ENCODE peak calls at places on chromosomes 2 and 18, in ten cellular contexts. One of them, this sample, is unnamed.
A peak's percentile ranks its signal among the peaks of the same experiment; 100 is the strongest.

GRCh38 chr2:84129018-84129417 is 330.1 kb downstream of the SUCLG1 start:
- DNase-seq in body of pancreas: no peak
- DNase-seq in K562: no peak
- DNase-seq in AG10803: no peak
- DNase-seq in A549: no peak
- DNase-seq in mammary epithelial cell: no peak
- DNase-seq in cardiac fibroblast: no peak
- DNase-seq in breast epithelium: no peak
- DNase-seq in neural progenitor cell: no peak
- DNase-seq in fibroblast of pulmonary artery: no peak
- DNase-seq in this sample: no peak

GRCh38 chr2:21161832-21162614 is 38.3 kb downstream of the TDRD15 start:
- DNase-seq in cardiac fibroblast: no peak
- DNase-seq in AG10803: no peak
- DNase-seq in body of pancreas: no peak
- DNase-seq in mammary epithelial cell: no peak
- DNase-seq in fibroblast of pulmonary artery: no peak
- DNase-seq in neural progenitor cell: no peak
- DNase-seq in breast epithelium: no peak
- DNase-seq in K562: no peak
- DNase-seq in A549: no peak
- DNase-seq in this sample: no peak

GRCh38 chr18:3472681-3473544 is 22.9 kb downstream of the TGIF1 start:
- DNase-seq in fibroblast of pulmonary artery: no peak
- DNase-seq in K562: no peak
- DNase-seq in body of pancreas: no peak
- DNase-seq in breast epithelium: no peak
- DNase-seq in AG10803: no peak
- DNase-seq in A549: no peak
- DNase-seq in mammary epithelial cell: no peak
- DNase-seq in cardiac fibroblast: no peak
- DNase-seq in neural progenitor cell: no peak
- DNase-seq in this sample: no peak

GRCh38 chr2:187434342-187434785 is 13.7 kb downstream of the CALCRL start:
- DNase-seq in breast epithelium: no peak
- DNase-seq in A549: no peak
- DNase-seq in neural progenitor cell: no peak
- DNase-seq in K562: no peak
- DNase-seq in body of pancreas: no peak
- DNase-seq in cardiac fibroblast: peak; percentile 43
- DNase-seq in AG10803: peak; percentile 76
- DNase-seq in mammary epithelial cell: no peak
- DNase-seq in fibroblast of pulmonary artery: peak; percentile 63
- DNase-seq in this sample: no peak

GRCh38 chr2:104606056-104606455 is 247.9 kb upstream of the POU3F3 start:
- DNase-seq in cardiac fibroblast: peak; percentile 1
- DNase-seq in K562: no peak
- DNase-seq in fibroblast of pulmonary artery: no peak
- DNase-seq in A549: no peak
- DNase-seq in breast epithelium: no peak
- DNase-seq in mammary epithelial cell: no peak
- DNase-seq in body of pancreas: no peak
- DNase-seq in neural progenitor cell: no peak
- DNase-seq in AG10803: no peak
- DNase-seq in this sample: no peak

GRCh38 chr2:58633576-58634365 is 392.6 kb upstream of the FANCL start:
- DNase-seq in breast epithelium: no peak
- DNase-seq in mammary epithelial cell: peak; percentile 70
- DNase-seq in fibroblast of pulmonary artery: peak; percentile 29
- DNase-seq in AG10803: peak; percentile 3
- DNase-seq in cardiac fibroblast: peak; percentile 69
- DNase-seq in K562: no peak
- DNase-seq in body of pancreas: no peak
- DNase-seq in neural progenitor cell: no peak
- DNase-seq in A549: peak; percentile 50
- DNase-seq in this sample: no peak

GRCh38 chr2:113966171-113966570 is 76.3 kb downstream of the ACTR3 start:
- DNase-seq in A549: no peak
- DNase-seq in body of pancreas: no peak
- DNase-seq in breast epithelium: no peak
- DNase-seq in cardiac fibroblast: no peak
- DNase-seq in mammary epithelial cell: no peak
- DNase-seq in neural progenitor cell: no peak
- DNase-seq in AG10803: no peak
- DNase-seq in K562: no peak
- DNase-seq in fibroblast of pulmonary artery: no peak
- DNase-seq in this sample: no peak

GRCh38 chr2:219219113-219219696 is 447 bp upstream of the ABCB6 start:
- DNase-seq in A549: no peak
- DNase-seq in body of pancreas: no peak
- DNase-seq in fibroblast of pulmonary artery: no peak
- DNase-seq in AG10803: no peak
- DNase-seq in mammary epithelial cell: no peak
- DNase-seq in breast epithelium: no peak
- DNase-seq in neural progenitor cell: peak; percentile 40
- DNase-seq in cardiac fibroblast: no peak
- DNase-seq in K562: peak; percentile 16
- DNase-seq in this sample: no peak

GRCh38 chr2:215698566-215698965 is 262.7 kb upstream of the FN1 start:
- DNase-seq in cardiac fibroblast: peak; percentile 96
- DNase-seq in A549: no peak
- DNase-seq in K562: no peak
- DNase-seq in body of pancreas: no peak
- DNase-seq in neural progenitor cell: no peak
- DNase-seq in breast epithelium: no peak
- DNase-seq in fibroblast of pulmonary artery: peak; percentile 81
- DNase-seq in mammary epithelial cell: peak; percentile 99
- DNase-seq in AG10803: peak; percentile 100
- DNase-seq in this sample: peak; percentile 98

GRCh38 chr2:110735366-110735765 is 3.0 kb downstream of the ACOXL start:
- DNase-seq in breast epithelium: no peak
- DNase-seq in cardiac fibroblast: no peak
- DNase-seq in K562: no peak
- DNase-seq in A549: peak; percentile 19
- DNase-seq in AG10803: no peak
- DNase-seq in fibroblast of pulmonary artery: peak; percentile 22
- DNase-seq in mammary epithelial cell: no peak
- DNase-seq in body of pancreas: no peak
- DNase-seq in neural progenitor cell: no peak
- DNase-seq in this sample: no peak

GRCh38 chr18:31275722-31276463 is 42.1 kb upstream of the DSG1 start:
- DNase-seq in K562: no peak
- DNase-seq in breast epithelium: peak; percentile 26
- DNase-seq in cardiac fibroblast: no peak
- DNase-seq in A549: peak; percentile 35
- DNase-seq in AG10803: no peak
- DNase-seq in neural progenitor cell: no peak
- DNase-seq in body of pancreas: no peak
- DNase-seq in fibroblast of pulmonary artery: peak; percentile 36
- DNase-seq in mammary epithelial cell: peak; percentile 70
- DNase-seq in this sample: no peak

GRCh38 chr2:13686262-13686661 is 946.3 kb upstream of the LRATD1 start:
- DNase-seq in fibroblast of pulmonary artery: no peak
- DNase-seq in cardiac fibroblast: no peak
- DNase-seq in AG10803: no peak
- DNase-seq in mammary epithelial cell: no peak
- DNase-seq in body of pancreas: no peak
- DNase-seq in neural progenitor cell: no peak
- DNase-seq in K562: no peak
- DNase-seq in breast epithelium: no peak
- DNase-seq in A549: no peak
- DNase-seq in this sample: no peak

GRCh38 chr2:241984658-241985057 is 115.1 kb downstream of the RTP5 start:
- DNase-seq in body of pancreas: peak; percentile 4
- DNase-seq in A549: no peak
- DNase-seq in cardiac fibroblast: no peak
- DNase-seq in K562: no peak
- DNase-seq in AG10803: no peak
- DNase-seq in mammary epithelial cell: no peak
- DNase-seq in neural progenitor cell: no peak
- DNase-seq in fibroblast of pulmonary artery: no peak
- DNase-seq in breast epithelium: no peak
- DNase-seq in this sample: no peak

GRCh38 chr2:2573658-2574293 is 242.7 kb upstream of the MYT1L start:
- DNase-seq in AG10803: no peak
- DNase-seq in fibroblast of pulmonary artery: peak; percentile 2
- DNase-seq in cardiac fibroblast: peak; percentile 8
- DNase-seq in neural progenitor cell: no peak
- DNase-seq in breast epithelium: no peak
- DNase-seq in body of pancreas: no peak
- DNase-seq in A549: peak; percentile 37
- DNase-seq in mammary epithelial cell: peak; percentile 0
- DNase-seq in K562: no peak
- DNase-seq in this sample: no peak

GRCh38 chr2:74516070-74516633 is 1.9 kb downstream of the TLX2 start:
- DNase-seq in cardiac fibroblast: peak; percentile 56
- DNase-seq in fibroblast of pulmonary artery: peak; percentile 47
- DNase-seq in K562: no peak
- DNase-seq in body of pancreas: peak; percentile 66
- DNase-seq in AG10803: peak; percentile 37
- DNase-seq in breast epithelium: peak; percentile 52
- DNase-seq in mammary epithelial cell: no peak
- DNase-seq in neural progenitor cell: peak; percentile 82
- DNase-seq in A549: no peak
- DNase-seq in this sample: no peak

GRCh38 chr2:173990970-173991819 is 26.0 kb upstream of the SP3 start:
- DNase-seq in fibroblast of pulmonary artery: peak; percentile 84
- DNase-seq in mammary epithelial cell: peak; percentile 34
- DNase-seq in body of pancreas: peak; percentile 64
- DNase-seq in cardiac fibroblast: peak; percentile 79
- DNase-seq in A549: no peak
- DNase-seq in neural progenitor cell: no peak
- DNase-seq in K562: no peak
- DNase-seq in breast epithelium: peak; percentile 61
- DNase-seq in AG10803: peak; percentile 87
- DNase-seq in this sample: no peak
- H3K4me3 ChIP-seq in fibroblast of pulmonary artery: peak overlapping the region; percentile 18
- H3K4me3 ChIP-seq in mammary epithelial cell: no peak overlapping the region
- H3K4me3 ChIP-seq in body of pancreas: no peak overlapping the region
- H3K4me3 ChIP-seq in cardiac fibroblast: no peak overlapping the region
- H3K4me3 ChIP-seq in A549: no peak overlapping the region
- H3K4me3 ChIP-seq in neural progenitor cell: no peak overlapping the region
- H3K4me3 ChIP-seq in K562: no peak overlapping the region
- H3K4me3 ChIP-seq in breast epithelium: no peak overlapping the region
- H3K4me3 ChIP-seq in AG10803: peak overlapping the region; percentile 17
- H3K4me3 ChIP-seq in this sample: no peak overlapping the region

DNA sequence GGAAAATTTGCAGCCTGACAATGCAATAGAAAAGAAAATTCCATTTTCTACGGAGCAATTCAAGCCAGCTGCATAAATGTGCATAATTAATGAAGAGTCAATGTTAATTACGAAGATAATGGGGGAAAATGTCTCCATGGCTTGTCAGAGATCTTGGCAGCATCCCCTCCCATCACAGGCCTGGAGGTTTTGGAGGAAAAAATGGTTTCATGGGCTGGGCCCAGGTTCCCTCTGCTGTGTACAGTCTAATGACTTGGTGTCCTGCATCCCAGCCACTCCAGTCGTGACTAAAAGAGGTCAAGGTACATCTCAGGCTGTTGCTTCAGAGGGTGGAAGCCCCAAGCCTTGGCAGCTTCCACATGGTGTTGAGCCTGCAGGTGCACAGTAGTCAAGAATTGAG is 779.7 kb downstream of the DCDC2C start:
- DNase-seq in breast epithelium: no peak
- DNase-seq in AG10803: no peak
- DNase-seq in K562: no peak
- DNase-seq in fibroblast of pulmonary artery: no peak
- DNase-seq in A549: no peak
- DNase-seq in cardiac fibroblast: no peak
- DNase-seq in body of pancreas: no peak
- DNase-seq in mammary epithelial cell: no peak
- DNase-seq in neural progenitor cell: no peak
- DNase-seq in this sample: no peak
- TF ChIP-seq CTCF in breast epithelium: no peak
- TF ChIP-seq CTCF in AG10803: no peak
- TF ChIP-seq CTCF in K562: no peak
- TF ChIP-seq CTCF in fibroblast of pulmonary artery: no peak
- TF ChIP-seq CTCF in A549: no peak
- TF ChIP-seq CTCF in cardiac fibroblast: no peak
- TF ChIP-seq CTCF in body of pancreas: no peak
- TF ChIP-seq CTCF in mammary epithelial cell: no peak
- TF ChIP-seq CTCF in neural progenitor cell: no peak
- TF ChIP-seq CTCF in this sample: no peak

DNA sequence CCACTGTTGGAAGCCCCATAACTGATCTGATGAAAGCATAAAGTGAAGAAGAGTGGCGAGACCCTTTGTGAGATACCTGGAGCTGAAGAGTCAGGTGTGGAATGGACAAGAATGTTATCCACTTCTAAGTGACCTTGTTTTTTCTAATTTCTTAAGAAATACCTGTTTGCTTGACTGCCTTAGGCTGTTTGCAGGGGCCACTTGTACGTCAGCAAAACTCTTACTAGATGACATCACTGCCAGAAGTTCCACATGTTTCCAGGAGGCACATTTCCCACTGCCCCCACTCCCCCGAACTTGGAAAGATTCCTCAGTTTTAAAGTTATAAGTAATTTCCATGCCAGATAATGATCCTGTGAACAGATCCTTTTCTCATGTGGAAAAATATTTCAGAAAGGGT is 8.0 kb downstream of the EPAS1 start:
- DNase-seq in fibroblast of pulmonary artery: no peak
- DNase-seq in A549: peak; percentile 48
- DNase-seq in cardiac fibroblast: no peak
- DNase-seq in body of pancreas: no peak
- DNase-seq in AG10803: no peak
- DNase-seq in mammary epithelial cell: no peak
- DNase-seq in K562: no peak
- DNase-seq in breast epithelium: no peak
- DNase-seq in neural progenitor cell: no peak
- DNase-seq in this sample: no peak
- H3K4me3 ChIP-seq in fibroblast of pulmonary artery: no peak overlapping the region
- H3K4me3 ChIP-seq in A549: no peak overlapping the region
- H3K4me3 ChIP-seq in cardiac fibroblast: no peak overlapping the region
- H3K4me3 ChIP-seq in body of pancreas: no peak overlapping the region
- H3K4me3 ChIP-seq in AG10803: no peak overlapping the region
- H3K4me3 ChIP-seq in mammary epithelial cell: no peak overlapping the region
- H3K4me3 ChIP-seq in K562: no peak overlapping the region
- H3K4me3 ChIP-seq in breast epithelium: no peak overlapping the region
- H3K4me3 ChIP-seq in neural progenitor cell: no peak overlapping the region
- H3K4me3 ChIP-seq in this sample: no peak overlapping the region

DNA sequence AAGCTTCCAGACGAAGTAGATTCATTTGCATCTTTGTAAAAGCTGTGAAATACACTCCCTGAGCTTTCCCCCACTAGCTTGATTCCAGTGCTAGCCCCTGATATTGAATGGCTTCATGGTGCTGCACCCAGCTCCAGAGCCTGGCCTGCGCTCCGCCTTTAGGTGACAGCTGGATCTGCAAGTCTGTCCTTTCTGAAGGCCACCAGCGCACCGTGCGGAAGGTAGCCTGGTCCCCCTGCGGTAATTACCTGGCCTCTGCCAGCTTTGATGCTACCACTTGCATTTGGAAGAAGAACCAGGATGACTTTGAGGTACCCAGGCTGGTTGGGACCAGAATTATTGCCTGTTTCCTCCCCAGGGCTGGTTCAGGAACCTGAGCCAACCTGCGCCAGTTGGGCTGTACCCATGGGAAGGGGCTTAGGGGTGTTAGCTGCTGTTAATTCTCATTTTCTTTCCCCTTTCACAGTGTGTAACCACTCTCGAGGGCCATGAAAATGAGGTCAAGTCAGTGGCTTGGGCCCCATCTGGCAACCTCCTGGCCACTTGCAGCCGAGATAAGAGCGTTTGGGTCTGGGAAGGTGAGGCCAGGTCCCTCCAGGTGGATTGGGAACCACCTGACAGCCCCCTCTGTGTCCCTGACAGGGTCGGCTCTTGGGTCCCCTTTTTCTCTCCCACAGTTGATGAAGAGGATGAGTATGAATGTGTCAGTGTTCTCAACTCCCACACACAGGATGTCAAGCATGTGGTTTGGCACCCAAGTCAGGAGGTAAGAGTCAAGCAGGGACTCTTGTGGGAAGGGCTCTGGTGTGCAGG is 1.3 kb downstream of the CIAO1 start:
- DNase-seq in body of pancreas: peak; percentile 31
- DNase-seq in mammary epithelial cell: peak; percentile 43
- DNase-seq in A549: peak; percentile 66
- DNase-seq in breast epithelium: no peak
- DNase-seq in K562: peak; percentile 46
- DNase-seq in AG10803: peak; percentile 35
- DNase-seq in fibroblast of pulmonary artery: peak; percentile 50
- DNase-seq in cardiac fibroblast: peak; percentile 36
- DNase-seq in neural progenitor cell: peak; percentile 62
- DNase-seq in this sample: no peak
- TF ChIP-seq CTCF in body of pancreas: peak; percentile 15
- TF ChIP-seq CTCF in mammary epithelial cell: peak; percentile 44
- TF ChIP-seq CTCF in A549: peak; percentile 34
- TF ChIP-seq CTCF in breast epithelium: no peak
- TF ChIP-seq CTCF in K562: peak; percentile 66
- TF ChIP-seq CTCF in AG10803: peak; percentile 51
- TF ChIP-seq CTCF in fibroblast of pulmonary artery: peak; percentile 43
- TF ChIP-seq CTCF in cardiac fibroblast: peak; percentile 35
- TF ChIP-seq CTCF in neural progenitor cell: peak; percentile 49
- TF ChIP-seq CTCF in this sample: peak; percentile 56

This sample was measured in AG04449.